ENCODE peak calls at places on chromosomes 6 and 20, in four cellular contexts. J is HL-60, R is GM12878, T is K562. Z is an unnamed sample.

GRCh38 chr6:32972353-32973143 is 4.2 kb downstream of the BRD2 start:
- DNase-seq in J (no peak), R (no peak), T (peak; percentile 84), Z (no peak)

GRCh38 chr20:36950432-36951197 is 893 bp downstream of the SAMHD1 start:
- DNase-seq in J (peak; percentile 64), R (no peak), T (no peak), Z (no peak)

GRCh38 chr6:48893048-48893447 is 570.0 kb downstream of the MMUT start:
- DNase-seq in J (no peak), R (no peak), T (no peak), Z (no peak)

GRCh38 chr6:30219244-30219643 is 6.0 kb upstream of the TRIM26 start:
- DNase-seq in J (peak; percentile 22), R (peak; percentile 23), T (no peak), Z (no peak)

GRCh38 chr6:118705799-118706481 is 54.5 kb upstream of the CEP85L start:
- DNase-seq in J (no peak), R (peak; percentile 30), T (no peak), Z (no peak)

GRCh38 chr20:62540504-62540903 is 64.7 kb upstream of the GATA5 start:
- DNase-seq in J (no peak), R (no peak), T (peak; percentile 55), Z (no peak)

GRCh38 chr6:136059308-136059707 is 190.8 kb downstream of the MTFR2 start:
- DNase-seq in J (no peak), R (no peak), T (no peak), Z (no peak)

GRCh38 chr6:165245287-165245686 is 64.1 kb downstream of the C6orf118 start:
- DNase-seq in J (no peak), R (no peak), T (no peak), Z (no peak)

GRCh38 chr6:132961122-132961521 is 146.8 kb downstream of the RPS12 start:
- DNase-seq in J (no peak), R (no peak), T (no peak), Z (no peak)

GRCh38 chr20:62289131-62289530 is 13.7 kb upstream of the ADRM1 start:
- DNase-seq in J (no peak), R (no peak), T (no peak), Z (no peak)

GRCh38 chr6:20686142-20686541 is 151.9 kb downstream of the CDKAL1 start:
- DNase-seq in J (no peak), R (no peak), T (no peak), Z (no peak)

GRCh38 chr6:160067564-160067963 is 54.1 kb upstream of the SLC22A1 start:
- DNase-seq in J (no peak), R (no peak), T (no peak), Z (no peak)

GRCh38 chr6:7559651-7560385 is 18.3 kb downstream of the DSP start:
- DNase-seq in J (no peak), R (no peak), T (no peak), Z (no peak)

GRCh38 chr20:40046703-40047102 is 642.3 kb downstream of the MAFB start:
- DNase-seq in J (no peak), R (no peak), T (no peak), Z (no peak)

GRCh38 chr6:166592818-166593217 is 6.3 kb upstream of the RAMACL start:
- DNase-seq in J (no peak), R (no peak), T (no peak), Z (no peak)

GRCh38 chr20:5122861-5123260 is 3.1 kb upstream of the PCNA start:
- DNase-seq in J (no peak), R (no peak), T (no peak), Z (no peak)

GRCh38 chr20:20731945-20732296 is 19.5 kb upstream of the RALGAPA2 start:
- DNase-seq in J (no peak), R (no peak), T (no peak), Z (no peak)

GRCh38 chr6:108570518-108570917 is 9.8 kb downstream of the FOXO3 start:
- DNase-seq in J (no peak), R (no peak), T (no peak), Z (no peak)

GRCh38 chr6:106927531-106928398 is 46.8 kb downstream of the CD24 start:
- DNase-seq in J (no peak), R (no peak), T (peak; percentile 47), Z (no peak)

GRCh38 chr6:157832250-157832967 is 9.4 kb downstream of the SNX9 start:
- DNase-seq in J (no peak), R (no peak), T (no peak), Z (no peak)
- TF ChIP-seq SPI1 in J (no peak), R (no peak), T (no peak), Z (no peak)

GRCh38 chr20:43726811-43727338 is at the start of gene GTSF1L:
- DNase-seq in J (no peak), R (no peak), T (no peak), Z (no peak)
- TF ChIP-seq SPI1 in J (no peak), R (no peak), T (no peak), Z (no peak)

GRCh38 chr6:2793491-2794151 is 28.4 kb downstream of the WRNIP1 start:
- DNase-seq in J (peak; percentile 84), R (no peak), T (no peak), Z (no peak)

GRCh38 chr6:2792330-2792729 is 27.1 kb downstream of the WRNIP1 start:
- DNase-seq in J (no peak), R (no peak), T (no peak), Z (no peak)

GRCh38 chr6:2791124-2792050 is 26.2 kb downstream of the WRNIP1 start:
- DNase-seq in J (peak; percentile 61), R (peak; percentile 13), T (peak; percentile 74), Z (peak; percentile 40)

GRCh38 chr6:2794171-2794730 is 29.1 kb downstream of the WRNIP1 start:
- DNase-seq in J (no peak), R (no peak), T (no peak), Z (no peak)

GRCh38 chr6:2790588-2790987 is 25.4 kb downstream of the WRNIP1 start:
- DNase-seq in J (no peak), R (no peak), T (no peak), Z (no peak)
- TF ChIP-seq SPI1 in J (peak; percentile 17), R (no peak), T (no peak), Z (no peak)

GRCh38 chr6:35477551-35478179 is 9.5 kb downstream of the RPL10A start:
- DNase-seq in J (no peak), R (no peak), T (no peak), Z (no peak)

GRCh38 chr6:35475573-35475972 is 7.4 kb downstream of the RPL10A start:
- DNase-seq in J (no peak), R (no peak), T (no peak), Z (no peak)

GRCh38 chr6:35476004-35476403 is 7.8 kb downstream of the RPL10A start:
- DNase-seq in J (no peak), R (no peak), T (peak; percentile 58), Z (no peak)

GRCh38 chr6:35478259-35478658 is 10.1 kb downstream of the RPL10A start:
- DNase-seq in J (no peak), R (no peak), T (no peak), Z (no peak)

DNA sequence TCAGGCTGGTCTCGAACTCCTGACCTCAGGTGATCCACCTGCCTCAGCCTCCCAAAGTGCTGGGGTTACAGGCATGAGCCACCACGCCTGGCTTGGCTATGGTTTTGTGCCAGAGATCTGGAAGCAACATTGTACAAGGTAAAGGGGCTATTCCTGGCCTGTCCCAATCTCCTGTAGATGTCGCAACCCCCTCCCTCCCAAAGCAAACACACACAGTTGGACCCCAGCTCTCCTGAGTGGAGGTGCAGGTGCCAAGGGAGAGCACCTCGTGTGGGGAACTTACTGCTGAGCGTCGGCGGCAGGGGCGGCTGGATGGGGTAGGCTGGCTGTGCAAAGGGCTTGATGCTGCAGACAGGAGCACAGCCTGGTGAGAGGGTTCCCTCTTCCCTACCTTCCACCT is 8.8 kb downstream of the RPL10A start:
- DNase-seq in J (no peak), R (no peak), T (no peak), Z (no peak)
- TF ChIP-seq SPI1 in J (no peak), R (no peak), T (no peak), Z (no peak)

GRCh38 chr6:125910518-125910917 is 46.1 kb upstream of the HINT3 start:
- DNase-seq in J (no peak), R (peak; percentile 68), T (no peak), Z (no peak)
- TF ChIP-seq SPI1 in J (no peak), R (no peak), T (no peak), Z (no peak)

DNA sequence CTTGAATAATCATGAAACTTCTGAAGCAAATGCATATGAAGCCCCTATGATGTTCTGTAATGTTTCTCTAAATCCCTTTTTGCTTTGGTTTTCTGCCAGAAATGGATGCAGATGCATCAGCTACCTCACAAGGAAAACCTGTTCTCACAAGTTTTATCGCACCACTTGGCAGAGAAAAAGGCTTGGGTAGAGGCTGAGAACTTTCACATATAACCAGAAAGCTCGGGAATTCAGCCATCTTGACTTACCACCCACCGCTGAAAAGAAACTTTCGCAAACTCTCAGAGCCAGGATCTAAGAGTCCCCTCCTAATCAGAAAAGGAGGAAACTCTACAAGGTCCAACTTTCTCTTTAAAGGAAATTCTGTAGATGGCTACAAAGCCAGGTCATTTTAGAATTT is 36.2 kb upstream of the ADTRP start:
- DNase-seq in J (no peak), R (no peak), T (no peak), Z (no peak)
- TF ChIP-seq SPI1 in J (no peak), R (no peak), T (no peak), Z (no peak)

Z was measured in GM12891.